ENCODE peak calls at places on chromosomes 4 and X, in six cellular contexts. D, I, A, U, K and G are unnamed samples.

GRCh38 chr4:119785963-119786362 is 157.4 kb upstream of the PDE5A start:
- DNase-seq in K (no peak), D (peak), I (peak), U (no peak), A (no peak), G (no peak)

GRCh38 chr4:2313366-2313765 is 51.5 kb upstream of the MXD4 start:
- DNase-seq in K (no peak), I (no peak), A (no peak), U (no peak), D (no peak), G (no peak)

GRCh38 chr4:107468812-107469211 is 251.2 kb downstream of the PAPSS1 start:
- DNase-seq in I (no peak), A (no peak), K (no peak), U (no peak), D (no peak), G (peak)

GRCh38 chrX:46837543-46838481 is 969 bp downstream of the RP2 start:
- DNase-seq in I (peak), K (no peak), D (no peak), U (no peak), A (no peak), G (no peak)

GRCh38 chr4:70269674-70270073 is 27.3 kb downstream of the CSN3 start:
- DNase-seq in A (no peak), D (peak), I (no peak), K (no peak), U (no peak), G (no peak)

GRCh38 chrX:154439841-154440240 is 2.9 kb downstream of the GDI1 start:
- DNase-seq in U (no peak), K (no peak), D (no peak), A (no peak), I (no peak), G (no peak)

GRCh38 chrX:12901486-12901885 is 4.9 kb upstream of the TLR8 start:
- DNase-seq in I (peak), K (no peak), A (no peak), U (peak), D (peak), G (no peak)

GRCh38 chr4:126071346-126072333 is 756.9 kb downstream of the FAT4 start:
- DNase-seq in I (peak), K (no peak), D (peak), U (no peak), A (peak), G (no peak)

GRCh38 chr4:39467470-39467869 is 8.6 kb downstream of the LIAS start:
- DNase-seq in A (no peak), U (no peak), K (no peak), I (no peak), D (no peak), G (no peak)

GRCh38 chrX:41779058-41779564 is 55.1 kb downstream of the GPR82 start:
- DNase-seq in K (no peak), A (no peak), D (peak), U (no peak), I (peak), G (no peak)

GRCh38 chr4:56681849-56682175 is 716 bp upstream of the HOPX start:
- DNase-seq in K (no peak), U (no peak), D (no peak), I (no peak), A (no peak), G (no peak)

GRCh38 chr4:47913858-47914218 is 545 bp downstream of the NFXL1 start:
- DNase-seq in I (peak), U (peak), K (no peak), A (no peak), D (no peak), G (no peak)

GRCh38 chrX:16578218-16578617 is 71.7 kb upstream of the S100G start:
- DNase-seq in K (no peak), I (peak), D (peak), U (no peak), A (peak), G (no peak)

GRCh38 chr4:3401436-3402171 is 40.2 kb upstream of the HGFAC start:
- DNase-seq in U (peak), D (no peak), K (no peak), I (peak), A (peak), G (no peak)

GRCh38 chrX:105098812-105099211 is 121.7 kb downstream of the TEX13A start:
- DNase-seq in A (no peak), K (no peak), D (no peak), I (no peak), U (no peak), G (no peak)

GRCh38 chrX:129577473-129577872 is 37.4 kb downstream of the OCRL start:
- DNase-seq in U (no peak), K (no peak), I (peak), D (peak), A (peak), G (no peak)

GRCh38 chrX:85244411-85245210 is 820 bp downstream of the ZNF711 start:
- DNase-seq in U (no peak), D (peak), K (no peak), I (peak), A (no peak), G (no peak)

GRCh38 chrX:24594531-24594930 is 52.6 kb downstream of the PCYT1B start:
- DNase-seq in I (no peak), K (no peak), D (no peak), U (no peak), A (no peak), G (no peak)

GRCh38 chr4:84579410-84579791 is 3.5 kb upstream of the CDS1 start:
- DNase-seq in I (no peak), U (no peak), D (no peak), A (no peak), K (no peak), G (no peak)

GRCh38 chr4:95304898-95305297 is 243.9 kb downstream of the UNC5C start:
- DNase-seq in A (no peak), U (no peak), I (peak), K (no peak), D (peak), G (no peak)

GRCh38 chr4:181821039-181822004 is 421.9 kb upstream of the TENM3 start:
- DNase-seq in I (peak), U (no peak), K (no peak), D (no peak), A (peak), G (no peak)

GRCh38 chrX:45557390-45557789 is 356.7 kb upstream of the DIPK2B start:
- DNase-seq in I (no peak), K (no peak), U (no peak), D (peak), A (no peak), G (no peak)

GRCh38 chr4:18981234-18981615 is 959.7 kb upstream of the LCORL start:
- DNase-seq in A (no peak), K (no peak), U (no peak), D (no peak), I (no peak), G (no peak)

GRCh38 chrX:150062292-150063137 is 124.2 kb upstream of the EOLA2 start:
- DNase-seq in D (peak), U (no peak), K (no peak), I (peak), A (peak), G (no peak)

GRCh38 chr4:106615961-106616360 is 247.4 kb upstream of the GIMD1 start:
- DNase-seq in K (no peak), U (no peak), I (peak), A (no peak), D (no peak), G (no peak)

GRCh38 chr4:144663852-144664488 is 18.0 kb downstream of the HHIP start:
- DNase-seq in D (no peak), I (no peak), K (no peak), U (no peak), A (no peak), G (no peak)

GRCh38 chrX:74286950-74287349 is 17.0 kb upstream of the ZCCHC13 start:
- DNase-seq in I (peak), K (no peak), A (peak), D (peak), U (no peak), G (no peak)

GRCh38 chrX:39907964-39908616 is 189.7 kb downstream of the BCOR start:
- DNase-seq in A (peak), I (peak), U (no peak), D (peak), K (peak), G (no peak)

GRCh38 chrX:142089193-142089592 is 115.9 kb downstream of the MAGEC2 start:
- DNase-seq in K (no peak), U (no peak), D (peak), I (peak), A (no peak), G (no peak)

GRCh38 chrX:55867254-55867653 is 149.7 kb downstream of the RRAGB start:
- DNase-seq in D (peak), I (peak), A (no peak), U (no peak), K (no peak), G (peak)

GRCh38 chr4:143773998-143774898 is 73.8 kb upstream of the FREM3 start:
- DNase-seq in D (peak), I (peak), U (no peak), A (no peak), K (peak), G (peak)

GRCh38 chrX:25005382-25006185 is 10.2 kb downstream of the ARX start:
- DNase-seq in U (no peak), D (no peak), I (no peak), K (no peak), A (no peak), G (no peak)

GRCh38 chr4:7547368-7548040 is 112.8 kb upstream of the PSAPL1 start:
- DNase-seq in K (no peak), I (no peak), D (no peak), U (peak), A (no peak), G (no peak)

GRCh38 chr4:78325244-78326187 is 226.1 kb upstream of the ANXA3 start:
- DNase-seq in D (no peak), U (no peak), K (no peak), A (no peak), I (no peak), G (no peak)

GRCh38 chr4:6357476-6357875 is 87.8 kb downstream of the WFS1 start:
- DNase-seq in U (no peak), D (no peak), A (no peak), K (no peak), I (no peak), G (no peak)
- TF ChIP-seq CTCF in U (no peak), D (no peak), A (no peak), K (no peak), I (no peak), G (no peak)

DNA sequence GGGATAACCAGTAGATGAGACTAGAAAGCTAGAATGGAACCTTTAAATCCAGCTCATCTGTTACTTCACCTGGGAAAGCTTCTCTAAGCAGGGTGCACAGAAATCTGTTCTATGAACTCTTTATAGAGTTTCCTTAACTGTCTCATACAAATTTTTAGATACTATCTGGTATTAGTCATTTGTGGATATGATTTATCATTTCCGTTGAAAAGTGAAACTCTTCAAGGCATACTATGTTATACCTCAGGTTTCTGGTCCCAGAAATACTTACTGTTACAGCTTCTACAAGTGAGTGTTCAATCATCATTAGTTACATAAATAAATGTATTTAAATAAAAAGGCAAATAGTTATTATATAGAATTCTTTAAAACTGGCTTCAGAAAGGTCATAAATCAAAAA is 298.3 kb upstream of the AGA start:
- DNase-seq in I (peak), A (no peak), U (no peak), K (no peak), D (no peak), G (no peak)
- H3K4me3 ChIP-seq in I (no peak), A (no peak), U (no peak), K (no peak), D (no peak), G (no peak)

GRCh38 chr4:67918428-67918827 is 34.6 kb upstream of the TMPRSS11D start:
- DNase-seq in I (no peak), A (no peak), D (no peak), U (no peak), K (no peak), G (no peak)
- TF ChIP-seq CTCF in I (no peak), A (peak), D (peak), U (no peak), K (no peak), G (peak)

GRCh38 chrX:78747471-78747870 is at the start of gene LPAR4:
- DNase-seq in K (no peak), D (peak), I (peak), A (no peak), U (no peak), G (no peak)
- H3K4me3 ChIP-seq in K (no peak), D (peak), I (peak), A (no peak), U (no peak), G (no peak)

DNA sequence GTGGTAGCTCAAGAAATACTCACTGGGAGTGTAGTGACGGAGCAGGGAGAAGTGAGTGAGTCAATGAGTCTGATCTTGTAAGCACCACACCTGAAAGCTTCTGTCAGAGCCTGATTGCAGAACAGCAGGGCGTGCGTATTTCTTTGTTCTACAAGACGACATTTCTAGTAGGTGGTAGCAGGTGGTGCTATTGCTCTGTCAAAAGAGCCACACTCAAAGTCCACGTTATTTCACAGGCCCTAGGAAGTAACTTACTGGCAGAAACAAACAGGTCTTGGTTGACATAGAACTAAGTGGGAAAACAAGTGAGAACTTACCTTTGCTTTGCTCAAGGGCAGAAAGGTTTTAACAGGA is 46.4 kb upstream of the SPRY1 start:
- DNase-seq in D (peak), I (peak), K (no peak), U (no peak), A (no peak), G (no peak)
- TF ChIP-seq CTCF in D (no peak), I (no peak), K (no peak), U (no peak), A (no peak), G (no peak)

GRCh38 chrX:102546818-102547493 is 30.4 kb upstream of the TMSB15A start:
- DNase-seq in K (no peak), D (no peak), U (no peak), I (no peak), A (no peak), G (no peak)
- H3K4me3 ChIP-seq in K (no peak), D (peak), U (no peak), I (no peak), A (peak), G (no peak)

DNA sequence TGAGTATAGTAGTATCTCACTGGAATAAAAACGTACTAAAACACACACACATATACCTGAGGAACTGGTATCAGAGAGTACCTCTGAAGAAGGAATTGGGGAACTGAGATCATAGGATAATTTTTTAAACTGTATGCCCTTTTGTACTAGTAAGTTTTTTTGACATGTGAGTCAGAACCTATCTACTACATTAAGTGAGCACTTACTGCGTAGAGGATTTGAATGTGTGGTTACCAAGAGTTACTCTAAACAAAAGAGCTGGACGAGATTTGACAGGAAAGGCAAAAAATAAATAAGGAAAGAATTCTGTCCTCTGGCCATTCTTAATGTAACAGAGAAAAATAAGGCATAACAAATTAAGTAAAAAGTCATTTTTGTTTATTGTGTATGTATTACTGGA is 546.5 kb upstream of the FAT1 start:
- DNase-seq in I (no peak), K (no peak), U (no peak), D (no peak), A (no peak), G (no peak)
- TF ChIP-seq CTCF in I (no peak), K (no peak), U (no peak), D (no peak), A (no peak), G (no peak)

GRCh38 chr4:75180790-75181776 is 248.2 kb downstream of the PARM1 start:
- DNase-seq in I (no peak), D (no peak), K (no peak), U (no peak), A (no peak), G (peak)
- H3K4me3 ChIP-seq in I (no peak), D (no peak), K (no peak), U (no peak), A (no peak), G (peak)